ENCODE peak calls at places on chromosome 4, in five cellular contexts. S, F, C, Z and Y are unnamed samples.

GRCh38 chr4:79576480-79576803 is 168.4 kb upstream of the GK2 start:
- DNase-seq in S (no peak), F (peak; percentile 19), C (peak; percentile 9), Z (no peak), Y (no peak)

GRCh38 chr4:112509243-112510190 is 6.5 kb downstream of the NEUROG2 start:
- DNase-seq in S (no peak), F (no peak), C (no peak), Z (no peak), Y (no peak)

GRCh38 chr4:156598138-156598681 is 373.4 kb downstream of the PDGFC start:
- DNase-seq in S (no peak), F (no peak), C (no peak), Z (no peak), Y (no peak)

GRCh38 chr4:107931775-107932321 is 499 bp downstream of the CYP2U1 start:
- DNase-seq in S (no peak), F (no peak), C (no peak), Z (peak; percentile 37), Y (no peak)

GRCh38 chr4:169698331-169698730 is 59.4 kb downstream of the HPF1 start:
- DNase-seq in S (no peak), F (no peak), C (no peak), Z (no peak), Y (no peak)

GRCh38 chr4:186650401-186651180 is 73.1 kb downstream of the FAT1 start:
- DNase-seq in S (no peak), F (no peak), C (no peak), Z (no peak), Y (no peak)

GRCh38 chr4:183996868-183997267 is 91.8 kb downstream of the STOX2 start:
- DNase-seq in S (no peak), F (no peak), C (peak; percentile 15), Z (no peak), Y (no peak)

GRCh38 chr4:66300336-66300934 is 630.1 kb upstream of the EPHA5 start:
- DNase-seq in S (no peak), F (no peak), C (no peak), Z (no peak), Y (no peak)

GRCh38 chr4:5883916-5884315 is 9.0 kb downstream of the CRMP1 start:
- DNase-seq in S (no peak), F (no peak), C (no peak), Z (no peak), Y (no peak)

DNA sequence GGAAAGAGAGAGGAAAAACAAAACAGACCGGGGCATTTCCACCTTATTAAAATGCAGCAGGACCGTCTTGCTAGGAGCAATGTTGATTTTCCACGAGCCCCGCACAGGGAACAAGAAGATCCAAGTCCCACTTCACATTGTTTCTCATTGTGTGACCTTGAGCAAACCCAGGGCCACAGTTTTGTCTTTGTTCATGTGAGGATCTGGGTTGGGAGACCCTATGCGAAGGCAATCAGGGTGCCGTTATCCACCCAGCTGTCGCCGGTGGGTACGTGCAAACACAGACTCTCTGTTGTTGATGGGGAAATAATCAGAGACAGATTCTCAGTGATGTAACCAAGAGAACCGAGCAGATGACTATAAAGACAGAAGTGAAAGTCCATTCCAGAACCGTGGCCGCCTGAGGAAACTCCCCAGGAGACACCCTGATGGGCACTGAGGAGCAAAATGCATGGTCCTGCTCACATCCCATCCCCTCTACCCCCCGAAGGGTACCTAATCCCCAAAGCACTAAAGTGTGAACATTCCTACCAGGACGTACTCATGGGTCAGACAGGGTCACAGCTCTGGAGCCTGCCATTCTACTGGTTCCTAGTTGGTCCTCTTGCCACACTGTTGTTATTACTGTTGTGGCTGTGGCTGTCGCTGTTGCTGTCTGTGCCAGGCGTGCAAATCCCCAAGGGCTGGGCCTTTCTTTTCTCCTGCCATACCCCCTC is 102.7 kb upstream of the RBPJ start:
- DNase-seq in S (no peak), F (no peak), C (no peak), Z (peak; percentile 28), Y (no peak)
- H3K4me3 ChIP-seq in S (no peak overlapping the region), F (no peak overlapping the region), C (no peak overlapping the region), Z (no peak overlapping the region), Y (no peak overlapping the region)

GRCh38 chr4:119731146-119731742 is 102.6 kb upstream of the PDE5A start:
- DNase-seq in S (no peak), F (no peak), C (no peak), Z (no peak), Y (no peak)

GRCh38 chr4:119729815-119730643 is 101.4 kb upstream of the PDE5A start:
- DNase-seq in S (peak; percentile 15), F (no peak), C (peak; percentile 65), Z (peak; percentile 66), Y (no peak)

GRCh38 chr4:119733431-119733830 is 104.8 kb upstream of the PDE5A start:
- DNase-seq in S (no peak), F (no peak), C (no peak), Z (no peak), Y (no peak)

GRCh38 chr4:119730644-119730995 is 102.0 kb upstream of the PDE5A start:
- DNase-seq in S (no peak), F (no peak), C (no peak), Z (no peak), Y (no peak)

DNA sequence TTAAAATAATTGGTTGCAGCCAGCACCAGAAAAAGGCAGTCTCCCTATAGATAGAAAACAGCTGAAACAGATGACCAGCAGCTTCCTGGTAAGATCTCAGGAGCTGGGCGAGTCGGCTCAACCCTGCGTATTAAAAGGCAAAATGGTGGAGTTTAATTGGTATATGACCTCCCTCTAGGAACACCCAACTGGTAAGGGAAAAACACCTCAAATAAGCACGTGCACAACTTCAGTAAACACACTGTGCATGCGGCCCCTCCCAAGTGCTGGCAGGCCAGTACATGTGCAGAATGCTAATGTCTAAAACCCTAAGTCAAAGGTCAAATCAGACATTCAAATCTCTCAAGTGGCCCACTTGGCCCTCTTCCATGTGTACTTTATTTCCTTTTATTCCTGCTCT is 103.2 kb upstream of the PDE5A start:
- DNase-seq in S (no peak), F (no peak), C (no peak), Z (no peak), Y (no peak)
- H3K27me3 ChIP-seq in S (no peaks in the 10 kb centered on the region), F (no peaks in the 10 kb centered on the region), C (no peaks in the 10 kb centered on the region), Z (no peaks in the 10 kb centered on the region), Y (no peaks in the 10 kb centered on the region)

GRCh38 chr4:99853993-99854392 is 37.4 kb downstream of the DAPP1 start:
- DNase-seq in S (no peak), F (no peak), C (no peak), Z (no peak), Y (no peak)
- H3K4me1 ChIP-seq in S (peaks cover 6% of the 10 kb centered on the region), F (no peaks in the 10 kb centered on the region), C (peaks cover 13% of the 10 kb centered on the region), Z (no peaks in the 10 kb centered on the region), Y (no peaks in the 10 kb centered on the region)

GRCh38 chr4:93828830-93829530 is 427 bp downstream of the ATOH1 start:
- DNase-seq in S (no peak), F (no peak), C (no peak), Z (no peak), Y (no peak)
- H3K4me3 ChIP-seq in S (peak overlapping the region; percentile 43), F (peak overlapping the region; percentile 36), C (peak overlapping the region; percentile 1), Z (peak overlapping the region; percentile 32), Y (peak overlapping the region; percentile 52)

GRCh38 chr4:794911-795725 is 30.8 kb downstream of the CPLX1 start:
- DNase-seq in S (no peak), F (no peak), C (no peak), Z (no peak), Y (no peak)

GRCh38 chr4:793941-794621 is 31.8 kb downstream of the CPLX1 start:
- DNase-seq in S (no peak), F (no peak), C (no peak), Z (no peak), Y (no peak)

GRCh38 chr4:795726-796119 is 30.2 kb downstream of the CPLX1 start:
- DNase-seq in S (no peak), F (no peak), C (no peak), Z (no peak), Y (no peak)

GRCh38 chr4:797066-797465 is 28.9 kb downstream of the CPLX1 start:
- DNase-seq in S (no peak), F (no peak), C (no peak), Z (no peak), Y (no peak)

GRCh38 chr4:796206-796605 is 29.7 kb downstream of the CPLX1 start:
- DNase-seq in S (no peak), F (no peak), C (no peak), Z (no peak), Y (no peak)
- H3K27me3 ChIP-seq in S (no peaks in the 10 kb centered on the region), F (peaks cover 17% of the 10 kb centered on the region), C (peaks cover 21% of the 10 kb centered on the region), Z (peaks cover 55% of the 10 kb centered on the region), Y (peaks cover 12% of the 10 kb centered on the region)

GRCh38 chr4:31516520-31516919 is 796.4 kb downstream of the PCDH7 start:
- DNase-seq in S (no peak), F (no peak), C (no peak), Z (no peak), Y (no peak)

GRCh38 chr4:31518796-31519250 is 798.7 kb downstream of the PCDH7 start:
- DNase-seq in S (peak; percentile 48), F (no peak), C (peak; percentile 21), Z (no peak), Y (no peak)
- H3K4me1 ChIP-seq in S (peaks cover 15% of the 10 kb centered on the region), F (no peaks in the 10 kb centered on the region), C (peaks cover 3% of the 10 kb centered on the region), Z (no peaks in the 10 kb centered on the region), Y (no peaks in the 10 kb centered on the region)

DNA sequence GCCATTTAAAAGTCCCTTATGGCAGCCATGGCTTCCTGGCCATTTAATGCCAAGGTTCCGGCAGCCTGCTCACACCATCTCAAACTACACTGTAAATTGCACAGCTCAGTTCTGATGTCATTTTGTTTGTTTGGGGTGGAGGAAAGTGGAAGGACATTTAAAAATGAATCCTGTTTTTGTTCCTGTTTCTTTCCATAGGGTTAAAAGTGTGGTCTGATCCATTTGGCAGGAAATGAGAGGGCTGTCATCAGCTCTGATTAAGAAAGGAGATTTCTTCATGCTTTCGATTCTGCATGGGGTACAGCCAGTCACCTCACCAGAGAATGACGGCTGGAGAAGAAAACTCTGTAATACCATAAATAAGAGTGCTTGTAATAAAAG is 14.9 kb downstream of the SMIM20 start:
- DNase-seq in S (no peak), F (no peak), C (no peak), Z (no peak), Y (no peak)
- H3K4me3 ChIP-seq in S (no peak overlapping the region), F (no peak overlapping the region), C (no peak overlapping the region), Z (no peak overlapping the region), Y (no peak overlapping the region)

GRCh38 chr4:139973611-139974010 is 180.4 kb downstream of the MAML3 start:
- DNase-seq in S (no peak), F (no peak), C (no peak), Z (no peak), Y (no peak)

GRCh38 chr4:139972305-139972704 is 181.7 kb downstream of the MAML3 start:
- DNase-seq in S (no peak), F (no peak), C (peak; percentile 2), Z (no peak), Y (no peak)

GRCh38 chr4:139975830-139976272 is 178.1 kb downstream of the MAML3 start:
- DNase-seq in S (no peak), F (no peak), C (peak; percentile 47), Z (no peak), Y (no peak)

GRCh38 chr4:139969635-139970266 is 184.2 kb downstream of the MAML3 start:
- DNase-seq in S (no peak), F (no peak), C (no peak), Z (no peak), Y (no peak)

DNA sequence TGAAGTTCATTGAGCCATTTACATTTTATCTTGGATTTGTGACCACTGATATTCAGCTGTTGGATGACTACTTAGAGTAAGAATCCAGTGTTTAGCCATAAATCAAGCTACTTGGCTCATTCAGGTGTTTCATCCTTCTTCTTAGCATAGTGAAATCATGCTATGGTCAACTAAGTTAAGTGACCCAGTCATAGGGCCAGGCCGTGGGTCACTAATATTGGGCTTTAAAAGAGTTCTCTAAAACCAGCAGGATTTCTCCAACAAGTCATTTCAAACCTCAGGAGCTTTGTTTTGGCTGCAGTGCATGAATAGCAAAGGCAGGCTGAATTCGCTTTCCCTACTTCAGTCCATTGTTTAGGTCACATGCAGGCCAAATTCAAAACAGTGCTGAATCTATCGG is 181.0 kb downstream of the MAML3 start:
- DNase-seq in S (no peak), F (no peak), C (peak; percentile 5), Z (no peak), Y (no peak)
- H3K27me3 ChIP-seq in S (no peaks in the 10 kb centered on the region), F (no peaks in the 10 kb centered on the region), C (peaks cover 2% of the 10 kb centered on the region), Z (no peaks in the 10 kb centered on the region), Y (peaks cover 45% of the 10 kb centered on the region)